ENCODE peak calls at places on chromosomes 7 and 10, in nine cellular contexts. One of them, this sample, is unnamed.
A peak's percentile ranks its signal among the peaks of the same experiment; 100 is the strongest.

GRCh38 chr7:42104694-42105093 is 132.3 kb downstream of the GLI3 start:
- DNase-seq in uterus: no peak
- DNase-seq in KG1: no peak
- DNase-seq in NCI-H2227 treated with DMSO at 0.1 percent for 48 hours: no peak
- DNase-seq in GM23248: no peak
- DNase-seq in bronchial epithelial cell: no peak
- DNase-seq in cerebellar cortex: no peak
- DNase-seq in stimulated activated CD8-positive, alpha-beta memory T cell treated with anti-CD3 and anti-CD28 coated beads, Interleukin-15, amount 100 ng/mL, for 24 hours: no peak
- DNase-seq in DMS153: no peak
- DNase-seq in this sample: no peak

GRCh38 chr10:86440874-86441838 is 74.6 kb upstream of the GRID1 start:
- DNase-seq in uterus: no peak
- DNase-seq in KG1: no peak
- DNase-seq in NCI-H2227 treated with DMSO at 0.1 percent for 48 hours: no peak
- DNase-seq in GM23248: peak; percentile 92
- DNase-seq in bronchial epithelial cell: peak; percentile 96
- DNase-seq in cerebellar cortex: no peak
- DNase-seq in stimulated activated CD8-positive, alpha-beta memory T cell treated with anti-CD3 and anti-CD28 coated beads, Interleukin-15, amount 100 ng/mL, for 24 hours: no peak
- DNase-seq in DMS153: no peak
- DNase-seq in this sample: no peak

GRCh38 chr10:110069502-110069982 is 61.8 kb downstream of the ADD3 start:
- DNase-seq in uterus: no peak
- DNase-seq in KG1: no peak
- DNase-seq in NCI-H2227 treated with DMSO at 0.1 percent for 48 hours: peak; percentile 44
- DNase-seq in GM23248: no peak
- DNase-seq in bronchial epithelial cell: no peak
- DNase-seq in cerebellar cortex: no peak
- DNase-seq in stimulated activated CD8-positive, alpha-beta memory T cell treated with anti-CD3 and anti-CD28 coated beads, Interleukin-15, amount 100 ng/mL, for 24 hours: no peak
- DNase-seq in DMS153: peak; percentile 11
- DNase-seq in this sample: no peak

GRCh38 chr7:590731-591551 is 71.3 kb upstream of the PDGFA start:
- DNase-seq in uterus: peak; percentile 64
- DNase-seq in KG1: no peak
- DNase-seq in NCI-H2227 treated with DMSO at 0.1 percent for 48 hours: no peak
- DNase-seq in GM23248: no peak
- DNase-seq in bronchial epithelial cell: no peak
- DNase-seq in cerebellar cortex: peak; percentile 33
- DNase-seq in stimulated activated CD8-positive, alpha-beta memory T cell treated with anti-CD3 and anti-CD28 coated beads, Interleukin-15, amount 100 ng/mL, for 24 hours: no peak
- DNase-seq in DMS153: no peak
- DNase-seq in this sample: no peak

GRCh38 chr10:100338434-100339036 is 8.5 kb upstream of the SCD start:
- DNase-seq in uterus: peak; percentile 72
- DNase-seq in KG1: peak; percentile 59
- DNase-seq in NCI-H2227 treated with DMSO at 0.1 percent for 48 hours: peak; percentile 15
- DNase-seq in GM23248: peak; percentile 75
- DNase-seq in bronchial epithelial cell: peak; percentile 41
- DNase-seq in cerebellar cortex: peak; percentile 76
- DNase-seq in stimulated activated CD8-positive, alpha-beta memory T cell treated with anti-CD3 and anti-CD28 coated beads, Interleukin-15, amount 100 ng/mL, for 24 hours: peak; percentile 56
- DNase-seq in DMS153: peak; percentile 32
- DNase-seq in this sample: no peak

GRCh38 chr10:97792058-97792721 is 20.4 kb upstream of the SFRP5 start:
- DNase-seq in uterus: peak; percentile 31
- DNase-seq in KG1: peak; percentile 15
- DNase-seq in NCI-H2227 treated with DMSO at 0.1 percent for 48 hours: peak; percentile 42
- DNase-seq in GM23248: peak; percentile 64
- DNase-seq in bronchial epithelial cell: peak; percentile 38
- DNase-seq in cerebellar cortex: peak; percentile 83
- DNase-seq in stimulated activated CD8-positive, alpha-beta memory T cell treated with anti-CD3 and anti-CD28 coated beads, Interleukin-15, amount 100 ng/mL, for 24 hours: peak; percentile 52
- DNase-seq in DMS153: peak; percentile 13
- DNase-seq in this sample: no peak

GRCh38 chr10:5538446-5538845 is 13.7 kb downstream of the CALML3 start:
- DNase-seq in uterus: no peak
- DNase-seq in KG1: no peak
- DNase-seq in NCI-H2227 treated with DMSO at 0.1 percent for 48 hours: no peak
- DNase-seq in GM23248: peak; percentile 48
- DNase-seq in bronchial epithelial cell: peak; percentile 80
- DNase-seq in cerebellar cortex: no peak
- DNase-seq in stimulated activated CD8-positive, alpha-beta memory T cell treated with anti-CD3 and anti-CD28 coated beads, Interleukin-15, amount 100 ng/mL, for 24 hours: no peak
- DNase-seq in DMS153: no peak
- DNase-seq in this sample: no peak

GRCh38 chr10:132110091-132110490 is 44.3 kb downstream of the JAKMIP3 start:
- DNase-seq in uterus: peak; percentile 2
- DNase-seq in KG1: no peak
- DNase-seq in NCI-H2227 treated with DMSO at 0.1 percent for 48 hours: no peak
- DNase-seq in GM23248: no peak
- DNase-seq in bronchial epithelial cell: no peak
- DNase-seq in cerebellar cortex: no peak
- DNase-seq in stimulated activated CD8-positive, alpha-beta memory T cell treated with anti-CD3 and anti-CD28 coated beads, Interleukin-15, amount 100 ng/mL, for 24 hours: no peak
- DNase-seq in DMS153: no peak
- DNase-seq in this sample: no peak

GRCh38 chr10:35684625-35685024 is 42.5 kb upstream of the FZD8 start:
- DNase-seq in uterus: no peak
- DNase-seq in KG1: no peak
- DNase-seq in NCI-H2227 treated with DMSO at 0.1 percent for 48 hours: no peak
- DNase-seq in GM23248: no peak
- DNase-seq in bronchial epithelial cell: no peak
- DNase-seq in cerebellar cortex: no peak
- DNase-seq in stimulated activated CD8-positive, alpha-beta memory T cell treated with anti-CD3 and anti-CD28 coated beads, Interleukin-15, amount 100 ng/mL, for 24 hours: no peak
- DNase-seq in DMS153: no peak
- DNase-seq in this sample: no peak

GRCh38 chr7:1942026-1942703 is 272.1 kb downstream of the ELFN1 start:
- DNase-seq in uterus: no peak
- DNase-seq in KG1: no peak
- DNase-seq in NCI-H2227 treated with DMSO at 0.1 percent for 48 hours: no peak
- DNase-seq in GM23248: no peak
- DNase-seq in bronchial epithelial cell: no peak
- DNase-seq in cerebellar cortex: no peak
- DNase-seq in stimulated activated CD8-positive, alpha-beta memory T cell treated with anti-CD3 and anti-CD28 coated beads, Interleukin-15, amount 100 ng/mL, for 24 hours: no peak
- DNase-seq in DMS153: no peak
- DNase-seq in this sample: no peak

GRCh38 chr10:3169271-3169670 is 3.3 kb downstream of the PITRM1 start:
- DNase-seq in uterus: no peak
- DNase-seq in KG1: no peak
- DNase-seq in NCI-H2227 treated with DMSO at 0.1 percent for 48 hours: no peak
- DNase-seq in GM23248: no peak
- DNase-seq in bronchial epithelial cell: no peak
- DNase-seq in cerebellar cortex: no peak
- DNase-seq in stimulated activated CD8-positive, alpha-beta memory T cell treated with anti-CD3 and anti-CD28 coated beads, Interleukin-15, amount 100 ng/mL, for 24 hours: no peak
- DNase-seq in DMS153: no peak
- DNase-seq in this sample: no peak

GRCh38 chr10:94104316-94105060 is 110.8 kb downstream of the PLCE1 start:
- DNase-seq in uterus: no peak
- DNase-seq in KG1: no peak
- DNase-seq in NCI-H2227 treated with DMSO at 0.1 percent for 48 hours: no peak
- DNase-seq in GM23248: no peak
- DNase-seq in bronchial epithelial cell: peak; percentile 39
- DNase-seq in cerebellar cortex: no peak
- DNase-seq in stimulated activated CD8-positive, alpha-beta memory T cell treated with anti-CD3 and anti-CD28 coated beads, Interleukin-15, amount 100 ng/mL, for 24 hours: no peak
- DNase-seq in DMS153: no peak
- DNase-seq in this sample: no peak

GRCh38 chr10:104034401-104035053 is 51.2 kb downstream of the COL17A1 start:
- DNase-seq in uterus: no peak
- DNase-seq in KG1: no peak
- DNase-seq in NCI-H2227 treated with DMSO at 0.1 percent for 48 hours: no peak
- DNase-seq in GM23248: no peak
- DNase-seq in bronchial epithelial cell: no peak
- DNase-seq in cerebellar cortex: no peak
- DNase-seq in stimulated activated CD8-positive, alpha-beta memory T cell treated with anti-CD3 and anti-CD28 coated beads, Interleukin-15, amount 100 ng/mL, for 24 hours: no peak
- DNase-seq in DMS153: no peak
- DNase-seq in this sample: no peak

GRCh38 chr10:101273330-101273729 is 44.1 kb upstream of the LBX1 start:
- DNase-seq in uterus: no peak
- DNase-seq in KG1: no peak
- DNase-seq in NCI-H2227 treated with DMSO at 0.1 percent for 48 hours: no peak
- DNase-seq in GM23248: peak; percentile 39
- DNase-seq in bronchial epithelial cell: peak; percentile 5
- DNase-seq in cerebellar cortex: no peak
- DNase-seq in stimulated activated CD8-positive, alpha-beta memory T cell treated with anti-CD3 and anti-CD28 coated beads, Interleukin-15, amount 100 ng/mL, for 24 hours: no peak
- DNase-seq in DMS153: no peak
- DNase-seq in this sample: no peak

GRCh38 chr7:92875719-92876118 is 39.3 kb upstream of the CDK6 start:
- DNase-seq in uterus: no peak
- DNase-seq in KG1: no peak
- DNase-seq in NCI-H2227 treated with DMSO at 0.1 percent for 48 hours: no peak
- DNase-seq in GM23248: peak; percentile 23
- DNase-seq in bronchial epithelial cell: peak; percentile 97
- DNase-seq in cerebellar cortex: no peak
- DNase-seq in stimulated activated CD8-positive, alpha-beta memory T cell treated with anti-CD3 and anti-CD28 coated beads, Interleukin-15, amount 100 ng/mL, for 24 hours: no peak
- DNase-seq in DMS153: no peak
- DNase-seq in this sample: no peak

GRCh38 chr10:97546441-97547340 is 25.9 kb upstream of the ANKRD2 start:
- DNase-seq in uterus: no peak
- DNase-seq in KG1: no peak
- DNase-seq in NCI-H2227 treated with DMSO at 0.1 percent for 48 hours: no peak
- DNase-seq in GM23248: no peak
- DNase-seq in bronchial epithelial cell: no peak
- DNase-seq in cerebellar cortex: no peak
- DNase-seq in stimulated activated CD8-positive, alpha-beta memory T cell treated with anti-CD3 and anti-CD28 coated beads, Interleukin-15, amount 100 ng/mL, for 24 hours: no peak
- DNase-seq in DMS153: no peak
- DNase-seq in this sample: no peak

GRCh38 chr7:101172854-101173751 is 7.0 kb downstream of the NAT16 start:
- DNase-seq in uterus: no peak
- DNase-seq in KG1: no peak
- DNase-seq in NCI-H2227 treated with DMSO at 0.1 percent for 48 hours: no peak
- DNase-seq in GM23248: peak; percentile 88
- DNase-seq in bronchial epithelial cell: peak; percentile 68
- DNase-seq in cerebellar cortex: no peak
- DNase-seq in stimulated activated CD8-positive, alpha-beta memory T cell treated with anti-CD3 and anti-CD28 coated beads, Interleukin-15, amount 100 ng/mL, for 24 hours: no peak
- DNase-seq in DMS153: peak; percentile 67
- DNase-seq in this sample: no peak

GRCh38 chr7:47636693-47637175 is 54.8 kb upstream of the TNS3 start:
- DNase-seq in uterus: no peak
- DNase-seq in KG1: no peak
- DNase-seq in NCI-H2227 treated with DMSO at 0.1 percent for 48 hours: no peak
- DNase-seq in GM23248: no peak
- DNase-seq in bronchial epithelial cell: no peak
- DNase-seq in cerebellar cortex: peak; percentile 54
- DNase-seq in stimulated activated CD8-positive, alpha-beta memory T cell treated with anti-CD3 and anti-CD28 coated beads, Interleukin-15, amount 100 ng/mL, for 24 hours: no peak
- DNase-seq in DMS153: no peak
- DNase-seq in this sample: no peak

This sample was measured in LNCaP clone FGC.